ENCODE peak calls at places on chromosomes 2 and 18, in nine cellular contexts. X is body of pancreas, S is K562, K is heart right ventricle, E is esophagus squamous epithelium, V is brain microvascular endothelial cell, Q is adrenal gland, B is GM23338, U is ovary. P is an unnamed sample. For H3K27me3, the result is how much of the 10 kb centered on the place peaks cover.

GRCh38 chr2:100748673-100749072 is 71.3 kb upstream of the NPAS2 start:
- DNase-seq in X (no peak), S (no peak), K (no peak), E (no peak), V (no peak), Q (no peak), B (no peak), U (no peak), P (no peak)

GRCh38 chr2:64730551-64731305 is 77.0 kb upstream of the SERTAD2 start:
- DNase-seq in X (peak), S (no peak), K (peak), E (no peak), V (peak), Q (peak), B (no peak), U (peak), P (no peak)

GRCh38 chr2:61018319-61018750 is 280 bp upstream of the PUS10 start:
- DNase-seq in X (no peak), S (no peak), K (no peak), E (no peak), V (no peak), Q (no peak), B (no peak), U (no peak), P (no peak)

GRCh38 chr2:84969511-84970265 is 1.3 kb upstream of the KCMF1 start:
- DNase-seq in X (no peak), S (no peak), K (no peak), E (no peak), V (no peak), Q (peak), B (no peak), U (no peak), P (no peak)

GRCh38 chr2:128298846-128299507 is 19.7 kb downstream of the HS6ST1 start:
- DNase-seq in X (no peak), S (no peak), K (no peak), E (no peak), V (no peak), Q (no peak), B (no peak), U (no peak), P (no peak)

GRCh38 chr2:174776223-174776622 is 12.0 kb upstream of the CHRNA1 start:
- DNase-seq in X (no peak), S (peak), K (no peak), E (no peak), V (no peak), Q (no peak), B (peak), U (no peak), P (no peak)

GRCh38 chr2:158671381-158672245 is 123.5 kb upstream of the DAPL1 start:
- DNase-seq in X (no peak), S (no peak), K (no peak), E (no peak), V (no peak), Q (no peak), B (no peak), U (no peak), P (no peak)

GRCh38 chr2:99552529-99552928 is 62.7 kb upstream of the REV1 start:
- DNase-seq in X (peak), S (no peak), K (peak), E (no peak), V (no peak), Q (no peak), B (no peak), U (no peak), P (no peak)

GRCh38 chr2:208407667-208408066 is 1.1 kb downstream of the PTH2R start:
- DNase-seq in X (peak), S (peak), K (no peak), E (no peak), V (peak), Q (no peak), B (peak), U (no peak), P (peak)

GRCh38 chr2:133811409-133812125 is 243.3 kb upstream of the NCKAP5 start:
- DNase-seq in X (no peak), S (no peak), K (no peak), E (no peak), V (no peak), Q (no peak), B (no peak), U (no peak), P (no peak)

GRCh38 chr2:212032536-212033219 is 505.9 kb downstream of the ERBB4 start:
- DNase-seq in X (no peak), S (no peak), K (no peak), E (no peak), V (peak), Q (no peak), B (no peak), U (no peak), P (no peak)

GRCh38 chr2:71460056-71460455 is 6.7 kb downstream of the DYSF start:
- DNase-seq in X (no peak), S (no peak), K (no peak), E (no peak), V (no peak), Q (peak), B (no peak), U (no peak), P (no peak)

GRCh38 chr18:62325806-62326645 is 916 bp downstream of the TNFRSF11A start:
- DNase-seq in X (no peak), S (no peak), K (no peak), E (no peak), V (no peak), Q (no peak), B (peak), U (no peak), P (peak)

GRCh38 chr2:11491348-11491930 is 25.5 kb upstream of the E2F6 start:
- DNase-seq in X (no peak), S (no peak), K (no peak), E (no peak), V (no peak), Q (no peak), B (no peak), U (no peak), P (no peak)

GRCh38 chr18:22282311-22283235 is 113.2 kb downstream of the GATA6 start:
- DNase-seq in X (no peak), S (no peak), K (no peak), E (no peak), V (peak), Q (no peak), B (peak), U (no peak), P (no peak)

GRCh38 chr2:162058973-162059668 is 14.9 kb downstream of the DPP4 start:
- DNase-seq in X (no peak), S (no peak), K (no peak), E (no peak), V (no peak), Q (no peak), B (no peak), U (no peak), P (no peak)

GRCh38 chr2:138780451-138780880 is 276 bp upstream of the NXPH2 start:
- DNase-seq in X (no peak), S (no peak), K (no peak), E (no peak), V (no peak), Q (no peak), B (peak), U (no peak), P (no peak)

GRCh38 chr2:10575566-10576300 is 114.0 kb downstream of the NOL10 start:
- DNase-seq in X (no peak), S (no peak), K (no peak), E (no peak), V (peak), Q (no peak), B (no peak), U (no peak), P (no peak)

GRCh38 chr2:31012384-31012783 is 125.9 kb downstream of the GALNT14 start:
- DNase-seq in X (no peak), S (no peak), K (no peak), E (no peak), V (no peak), Q (no peak), B (no peak), U (no peak), P (no peak)

GRCh38 chr2:58595714-58596113 is 354.6 kb upstream of the FANCL start:
- DNase-seq in X (no peak), S (no peak), K (no peak), E (no peak), V (no peak), Q (no peak), B (no peak), U (no peak), P (no peak)

GRCh38 chr2:42908538-42909200 is 116.3 kb upstream of the HAAO start:
- DNase-seq in X (no peak), S (no peak), K (no peak), E (no peak), V (no peak), Q (no peak), B (no peak), U (no peak), P (no peak)

GRCh38 chr2:102512161-102512560 is 39.1 kb downstream of the SLC9A4 start:
- DNase-seq in X (no peak), S (no peak), K (no peak), E (no peak), V (no peak), Q (no peak), B (no peak), U (no peak), P (no peak)

GRCh38 chr18:24600076-24600654 is 139.7 kb downstream of the HRH4 start:
- DNase-seq in X (peak), S (peak), K (no peak), E (no peak), V (peak), Q (peak), B (peak), U (peak), P (peak)

GRCh38 chr2:199452200-199452990 is 5.3 kb downstream of the SATB2 start:
- DNase-seq in X (no peak), S (peak), K (no peak), E (no peak), V (no peak), Q (no peak), B (no peak), U (no peak), P (no peak)

GRCh38 chr2:224982910-224983688 is 59.2 kb downstream of the DOCK10 start:
- DNase-seq in X (no peak), S (no peak), K (no peak), E (no peak), V (peak), Q (no peak), B (peak), U (no peak), P (no peak)

GRCh38 chr2:145760781-145761649 is 1241.1 kb upstream of the ZEB2 start:
- DNase-seq in X (peak), S (no peak), K (no peak), E (no peak), V (peak), Q (no peak), B (peak), U (no peak), P (no peak)

DNA sequence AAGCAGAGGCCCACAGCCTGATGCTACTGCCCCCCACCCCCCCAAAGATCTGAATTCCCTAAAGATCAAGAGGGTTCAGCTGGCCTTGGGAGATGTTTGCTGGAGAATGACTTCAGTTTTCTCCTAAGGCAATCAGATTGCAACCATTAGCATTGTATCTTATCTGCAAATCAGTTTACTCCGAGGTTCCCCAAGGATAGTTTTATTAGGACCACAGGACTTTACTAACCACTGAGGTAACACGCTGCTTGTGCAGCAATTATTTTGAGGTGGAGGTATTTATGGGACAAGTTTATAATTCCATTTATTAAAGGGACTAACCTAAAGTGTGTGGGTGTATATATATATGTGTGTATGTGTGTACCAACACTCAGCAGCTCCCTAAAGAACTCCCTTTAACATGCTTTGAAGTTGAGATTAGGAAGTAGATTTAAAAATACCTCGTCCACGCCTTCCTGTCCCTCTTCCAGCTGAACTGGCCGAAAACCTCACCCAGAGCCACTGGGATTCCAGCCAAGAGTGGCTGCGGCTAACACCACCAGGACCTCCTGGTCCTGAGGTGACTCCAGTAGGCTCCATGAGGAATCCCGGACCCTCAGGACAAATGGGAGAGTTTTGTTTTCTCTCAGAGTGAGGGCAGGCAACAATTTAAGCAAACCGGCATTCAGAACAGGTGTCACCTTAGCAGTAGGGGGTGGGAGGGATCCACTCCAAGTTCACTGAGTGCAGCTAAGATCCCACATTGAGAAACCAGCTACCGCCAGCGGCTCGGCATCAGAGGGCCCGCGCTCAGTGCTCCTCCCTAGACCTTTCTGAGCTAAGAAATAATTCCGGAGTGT is 3.0 kb upstream of the DLX1 start:
- DNase-seq in X (no peak), S (no peak), K (no peak), E (no peak), V (no peak), Q (no peak), B (peak), U (no peak), P (no peak)
- H3K27me3 ChIP-seq in X (under half), S (under half), K (half or more), E (under half), V (half or more), Q (half or more), B (half or more), U (under half), P (under half)

GRCh38 chr2:81266106-81266505 is 961.6 kb upstream of the LRRTM1 start:
- DNase-seq in X (no peak), S (no peak), K (no peak), E (no peak), V (no peak), Q (no peak), B (peak), U (no peak), P (peak)
- TF ChIP-seq CTCF in X (no peak), S (no peak), K (no peak), E (no peak), V (no peak), Q (no peak), B (peak), U (no peak), P (peak)

GRCh38 chr2:15559800-15560403 is 1.2 kb downstream of the NBAS start:
- DNase-seq in X (no peak), S (peak), K (no peak), E (no peak), V (no peak), Q (no peak), B (no peak), U (no peak), P (no peak)

GRCh38 chr2:15556311-15556930 is 4.7 kb downstream of the NBAS start:
- DNase-seq in X (no peak), S (peak), K (no peak), E (no peak), V (no peak), Q (no peak), B (no peak), U (no peak), P (no peak)

GRCh38 chr2:15555839-15556238 is 5.3 kb downstream of the NBAS start:
- DNase-seq in X (no peak), S (peak), K (no peak), E (no peak), V (no peak), Q (no peak), B (no peak), U (no peak), P (no peak)

GRCh38 chr2:15559379-15559778 is 1.8 kb downstream of the NBAS start:
- DNase-seq in X (no peak), S (no peak), K (no peak), E (no peak), V (no peak), Q (no peak), B (no peak), U (no peak), P (no peak)

GRCh38 chr2:15557947-15558346 is 3.2 kb downstream of the NBAS start:
- DNase-seq in X (no peak), S (no peak), K (no peak), E (no peak), V (no peak), Q (no peak), B (no peak), U (no peak), P (no peak)
- H3K4me3 ChIP-seq in X (no peak), S (no peak), K (no peak), E (no peak), V (no peak), Q (no peak), B (no peak), U (no peak), P (no peak)

GRCh38 chr2:73197579-73197978 is 4.8 kb upstream of the NOTO start:
- DNase-seq in X (no peak), S (no peak), K (no peak), E (no peak), V (no peak), Q (no peak), B (no peak), U (no peak), P (no peak)
- H3K27me3 ChIP-seq in X (under half), S (under half), K (half or more), E (under half), V (under half), Q (under half), B (under half), U (under half), P (under half)

GRCh38 chr2:241224851-241225438 is 36.5 kb downstream of the ANO7 start:
- DNase-seq in X (no peak), S (no peak), K (no peak), E (no peak), V (no peak), Q (no peak), B (no peak), U (no peak), P (no peak)

GRCh38 chr2:241223211-241224067 is 35.0 kb downstream of the ANO7 start:
- DNase-seq in X (no peak), S (no peak), K (no peak), E (no peak), V (no peak), Q (no peak), B (no peak), U (no peak), P (no peak)

GRCh38 chr2:241225545-241225944 is 37.1 kb downstream of the ANO7 start:
- DNase-seq in X (no peak), S (no peak), K (no peak), E (no peak), V (no peak), Q (no peak), B (no peak), U (no peak), P (no peak)

GRCh38 chr2:241225983-241226382 is 37.5 kb downstream of the ANO7 start:
- DNase-seq in X (no peak), S (no peak), K (no peak), E (no peak), V (no peak), Q (no peak), B (no peak), U (no peak), P (no peak)

DNA sequence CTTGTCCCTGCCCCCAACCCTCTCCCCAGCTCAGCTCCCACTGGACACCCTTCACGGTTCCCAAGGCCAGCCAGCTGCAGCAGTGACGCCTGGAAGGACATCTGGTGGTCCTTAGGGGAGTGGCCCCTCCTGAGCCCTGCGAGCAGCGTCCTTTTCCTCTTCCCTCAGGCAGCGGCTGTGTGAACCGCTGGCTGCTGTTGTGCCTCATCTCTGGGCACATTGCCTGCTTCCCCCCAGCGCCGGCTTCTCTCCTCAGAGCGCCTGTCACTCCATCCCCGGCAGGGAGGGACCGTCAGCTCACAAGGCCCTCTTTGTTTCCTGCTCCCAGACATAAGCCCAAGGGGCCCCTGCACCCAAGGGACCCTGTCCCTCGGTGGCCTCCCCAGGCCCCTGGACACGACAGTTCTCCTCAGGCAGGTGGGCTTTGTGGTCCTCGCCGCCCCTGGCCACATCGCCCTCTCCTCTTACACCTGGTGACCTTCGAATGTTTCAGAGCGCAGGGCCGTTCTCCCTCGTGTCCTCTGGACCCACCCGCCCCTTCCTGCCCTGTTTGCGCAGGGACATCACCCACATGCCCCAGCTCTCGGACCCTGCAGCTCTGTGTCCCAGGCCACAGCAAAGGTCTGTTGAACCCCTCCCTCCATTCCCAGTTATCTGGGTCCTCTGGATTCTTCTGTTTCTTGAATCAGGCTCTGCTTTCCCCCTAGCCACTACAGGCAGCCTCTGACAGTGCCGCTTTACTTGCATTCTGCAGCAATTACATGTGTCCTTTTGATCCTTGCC is 35.8 kb downstream of the ANO7 start:
- DNase-seq in X (no peak), S (no peak), K (peak), E (no peak), V (peak), Q (peak), B (peak), U (no peak), P (peak)
- TF ChIP-seq CTCF in X (no peak), S (no peak), K (no peak), E (no peak), V (peak), Q (no peak), B (no peak), U (no peak), P (no peak)